ENCODE peak calls at places on chromosomes 4 and X, in five cellular contexts. L, B, P, H and K are unnamed samples.

GRCh38 chr4:654871-655734 is 19.0 kb downstream of the ATP5ME start:
- DNase-seq in B (no peak), H (no peak), L (no peak), P (no peak), K (no peak)

GRCh38 chrX:567891-568290 is 62.7 kb upstream of the SHOX start:
- DNase-seq in H (no peak), L (no peak), B (no peak), P (no peak), K (no peak)

GRCh38 chrX:41002021-41002420 is 83.2 kb upstream of the USP9X start:
- DNase-seq in P (no peak), L (no peak), H (no peak), B (no peak), K (no peak)

GRCh38 chr4:168645933-168646768 is 149.3 kb downstream of the PALLD start:
- DNase-seq in H (no peak), L (no peak), B (no peak), P (no peak), K (no peak)

GRCh38 chr4:114811564-114812360 is 213.2 kb downstream of the UGT8 start:
- DNase-seq in B (no peak), H (no peak), L (no peak), P (no peak), K (no peak)

GRCh38 chr4:150007512-150007911 is 70.7 kb upstream of the DCLK2 start:
- DNase-seq in P (no peak), B (no peak), L (no peak), H (no peak), K (no peak)

GRCh38 chr4:143369556-143369955 is 32.9 kb downstream of the GAB1 start:
- DNase-seq in B (no peak), H (no peak), L (no peak), P (no peak), K (no peak)

GRCh38 chr4:93835929-93836328 is 7.4 kb downstream of the ATOH1 start:
- DNase-seq in L (no peak), P (no peak), H (no peak), B (no peak), K (no peak)

GRCh38 chr4:138636791-138637190 is 378.8 kb upstream of the NOCT start:
- DNase-seq in L (no peak), H (no peak), B (no peak), P (no peak), K (no peak)

GRCh38 chr4:12173496-12173895 is 744.8 kb upstream of the HS3ST1 start:
- DNase-seq in H (no peak), L (no peak), B (no peak), P (no peak), K (no peak)

GRCh38 chr4:114156371-114156770 is 176.9 kb upstream of the ARSJ start:
- DNase-seq in H (no peak), P (no peak), L (no peak), B (no peak), K (no peak)

GRCh38 chrX:17744896-17745523 is 7.7 kb downstream of the SCML1 start:
- DNase-seq in B (peak; percentile 9), L (no peak), P (peak; percentile 6), H (no peak), K (no peak)

GRCh38 chrX:139530550-139530949 is at the start of gene F9:
- DNase-seq in L (no peak), P (no peak), B (no peak), H (no peak), K (no peak)

GRCh38 chrX:100812216-100813158 is 7.7 kb upstream of the CSTF2 start:
- DNase-seq in B (peak; percentile 28), P (peak; percentile 14), H (no peak), L (no peak), K (no peak)
- H3K27ac ChIP-seq in B (no peak overlapping the region), P (no peak overlapping the region), H (no peak overlapping the region), L (no peak overlapping the region), K (no peak overlapping the region)

GRCh38 chrX:134235236-134235635 is 1.7 kb upstream of the CCDC160 start:
- DNase-seq in P (no peak), H (no peak), B (no peak), L (no peak), K (no peak)
- H3K36me3 ChIP-seq in P (no peaks in the 10 kb centered on the region), H (no peaks in the 10 kb centered on the region), B (no peaks in the 10 kb centered on the region), L (no peaks in the 10 kb centered on the region), K (no peaks in the 10 kb centered on the region)

DNA sequence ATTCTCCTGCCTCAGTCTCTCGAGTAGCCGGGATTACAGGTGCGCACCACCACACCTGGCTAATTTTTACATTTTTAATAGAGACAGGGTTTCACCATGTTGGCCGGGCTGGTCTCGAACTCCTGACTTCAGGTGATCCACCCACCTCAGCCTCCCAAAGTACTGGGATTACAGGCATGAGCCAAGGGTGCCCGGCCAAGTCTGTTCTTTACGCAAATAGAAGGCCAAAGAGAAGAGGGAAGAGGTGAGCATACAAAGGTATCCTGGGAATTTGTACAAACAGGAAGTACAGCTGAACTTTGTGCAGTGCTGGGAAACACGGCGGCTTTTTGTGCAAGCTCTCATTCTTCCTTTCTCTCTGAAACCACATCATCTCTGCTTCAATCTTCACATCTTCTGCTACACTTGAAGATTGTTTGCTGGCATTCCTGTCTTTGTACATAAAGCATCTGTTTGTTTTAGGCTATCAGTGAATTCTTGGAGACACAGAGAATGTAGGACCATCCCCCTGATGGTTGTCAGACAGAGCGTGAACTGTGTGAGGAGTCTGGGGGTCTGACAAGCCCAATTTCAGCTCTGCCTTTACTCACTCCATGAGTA is 71.9 kb upstream of the PRSS48 start:
- DNase-seq in P (no peak), B (peak; percentile 50), L (no peak), H (no peak), K (no peak)
- H3K4me1 ChIP-seq in P (no peaks in the 10 kb centered on the region), B (peaks cover 47% of the 10 kb centered on the region), L (peaks cover 81% of the 10 kb centered on the region), H (no peaks in the 10 kb centered on the region), K (peaks cover 2% of the 10 kb centered on the region)

GRCh38 chr4:151991884-151992166 is 231.0 kb upstream of the GATB start:
- DNase-seq in B (no peak), P (no peak), L (no peak), H (no peak), K (no peak)
- H3K27ac ChIP-seq in B (no peak overlapping the region), P (no peak overlapping the region), L (peak overlapping the region; percentile 64), H (no peak overlapping the region), K (no peak overlapping the region)

GRCh38 chr4:82851902-82852750 is 38.8 kb downstream of the SEC31A start:
- DNase-seq in H (no peak), B (peak; percentile 60), L (no peak), P (peak; percentile 77), K (peak; percentile 27)
- H3K36me3 ChIP-seq in H (peaks cover 49% of the 10 kb centered on the region), B (peaks cover 86% of the 10 kb centered on the region), L (peaks cover 91% of the 10 kb centered on the region), P (peaks cover 32% of the 10 kb centered on the region), K (peaks cover 8% of the 10 kb centered on the region)

DNA sequence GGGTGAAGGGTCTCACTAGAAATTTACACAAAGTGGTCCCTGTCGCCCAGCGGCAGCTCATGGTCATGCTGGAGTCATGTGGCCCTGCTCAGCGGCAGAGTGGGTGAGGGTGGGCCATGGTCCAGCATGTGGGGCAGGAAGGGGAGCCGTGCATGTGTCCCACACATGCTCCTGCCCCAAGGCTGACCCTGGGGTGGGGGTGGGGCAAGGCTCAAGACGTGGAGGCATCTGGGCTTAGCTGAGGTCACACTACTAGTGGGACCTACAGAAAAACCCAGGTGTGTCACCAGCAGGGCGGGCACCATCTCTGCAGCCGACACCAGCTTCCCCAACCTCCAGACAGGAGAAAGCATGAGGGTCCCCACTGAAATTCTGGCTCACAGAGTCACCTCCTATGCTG is 42.4 kb downstream of the EVC start:
- DNase-seq in P (no peak), B (no peak), H (no peak), L (peak; percentile 63), K (no peak)
- H3K4me1 ChIP-seq in P (peaks cover 22% of the 10 kb centered on the region), B (no peaks in the 10 kb centered on the region), H (no peaks in the 10 kb centered on the region), L (no peaks in the 10 kb centered on the region), K (peaks cover 12% of the 10 kb centered on the region)